ENCODE peak calls at places on chromosomes 7 and 10, in five cellular contexts. One of them, this sample, is unnamed.

GRCh38 chr7:126569402-126569801 is 683.3 kb downstream of the GRM8 start:
- DNase-seq in sigmoid colon: no peak
- DNase-seq in Peyer's patch: no peak
- DNase-seq in MM.1S: no peak
- DNase-seq in gastrocnemius medialis: no peak
- DNase-seq in this sample: no peak

GRCh38 chr7:76281006-76281705 is 21.3 kb upstream of the HSPB1 start:
- DNase-seq in sigmoid colon: no peak
- DNase-seq in Peyer's patch: no peak
- DNase-seq in MM.1S: no peak
- DNase-seq in gastrocnemius medialis: no peak
- DNase-seq in this sample: no peak

GRCh38 chr7:55065511-55066229 is 46.9 kb downstream of the EGFR start:
- DNase-seq in sigmoid colon: no peak
- DNase-seq in Peyer's patch: no peak
- DNase-seq in MM.1S: no peak
- DNase-seq in gastrocnemius medialis: no peak
- DNase-seq in this sample: peak; percentile 86

GRCh38 chr7:75962607-75963382 is 31.6 kb downstream of the TMEM120A start:
- DNase-seq in sigmoid colon: no peak
- DNase-seq in Peyer's patch: no peak
- DNase-seq in MM.1S: no peak
- DNase-seq in gastrocnemius medialis: no peak
- DNase-seq in this sample: no peak

GRCh38 chr10:101484154-101484748 is 103.8 kb downstream of the POLL start:
- DNase-seq in sigmoid colon: no peak
- DNase-seq in Peyer's patch: no peak
- DNase-seq in MM.1S: no peak
- DNase-seq in gastrocnemius medialis: no peak
- DNase-seq in this sample: no peak

GRCh38 chr7:122896509-122896908 is 10.2 kb upstream of the CADPS2 start:
- DNase-seq in sigmoid colon: no peak
- DNase-seq in Peyer's patch: no peak
- DNase-seq in MM.1S: no peak
- DNase-seq in gastrocnemius medialis: no peak
- DNase-seq in this sample: no peak

GRCh38 chr7:87129836-87130235 is 22.4 kb upstream of the DMTF1 start:
- DNase-seq in sigmoid colon: no peak
- DNase-seq in Peyer's patch: no peak
- DNase-seq in MM.1S: peak; percentile 55
- DNase-seq in gastrocnemius medialis: no peak
- DNase-seq in this sample: no peak

GRCh38 chr7:106603300-106603699 is 57.7 kb downstream of the CCDC71L start:
- DNase-seq in sigmoid colon: no peak
- DNase-seq in Peyer's patch: no peak
- DNase-seq in MM.1S: no peak
- DNase-seq in gastrocnemius medialis: no peak
- DNase-seq in this sample: no peak

GRCh38 chr7:128826512-128826911 is 3.7 kb upstream of the FLNC start:
- DNase-seq in sigmoid colon: no peak
- DNase-seq in Peyer's patch: no peak
- DNase-seq in MM.1S: no peak
- DNase-seq in gastrocnemius medialis: no peak
- DNase-seq in this sample: no peak

GRCh38 chr7:139730746-139731612 is 46.8 kb downstream of the HIPK2 start:
- DNase-seq in sigmoid colon: no peak
- DNase-seq in Peyer's patch: peak; percentile 90
- DNase-seq in MM.1S: peak; percentile 58
- DNase-seq in gastrocnemius medialis: no peak
- DNase-seq in this sample: peak; percentile 29

GRCh38 chr10:128115356-128115755 is 10.9 kb downstream of the MKI67 start:
- DNase-seq in sigmoid colon: no peak
- DNase-seq in Peyer's patch: no peak
- DNase-seq in MM.1S: no peak
- DNase-seq in gastrocnemius medialis: no peak
- DNase-seq in this sample: no peak

GRCh38 chr10:96910488-96911395 is 78.6 kb downstream of the LCOR start:
- DNase-seq in sigmoid colon: no peak
- DNase-seq in Peyer's patch: no peak
- DNase-seq in MM.1S: peak; percentile 50
- DNase-seq in gastrocnemius medialis: no peak
- DNase-seq in this sample: peak; percentile 54

GRCh38 chr10:132065491-132066105 is at the start of gene JAKMIP3:
- DNase-seq in sigmoid colon: peak; percentile 89
- DNase-seq in Peyer's patch: peak; percentile 47
- DNase-seq in MM.1S: no peak
- DNase-seq in gastrocnemius medialis: peak; percentile 18
- DNase-seq in this sample: peak; percentile 76

GRCh38 chr10:116879817-116880216 is 30.5 kb downstream of the ENO4 start:
- DNase-seq in sigmoid colon: no peak
- DNase-seq in Peyer's patch: no peak
- DNase-seq in MM.1S: no peak
- DNase-seq in gastrocnemius medialis: no peak
- DNase-seq in this sample: no peak

GRCh38 chr10:99630991-99631390 is 10.8 kb upstream of the SLC25A28 start:
- DNase-seq in sigmoid colon: no peak
- DNase-seq in Peyer's patch: no peak
- DNase-seq in MM.1S: no peak
- DNase-seq in gastrocnemius medialis: no peak
- DNase-seq in this sample: peak; percentile 30

GRCh38 chr10:17214991-17215781 is 12.9 kb upstream of the VIM start:
- DNase-seq in sigmoid colon: no peak
- DNase-seq in Peyer's patch: no peak
- DNase-seq in MM.1S: no peak
- DNase-seq in gastrocnemius medialis: no peak
- DNase-seq in this sample: peak; percentile 89

GRCh38 chr10:5089869-5090268 is 4.3 kb upstream of the AKR1C3 start:
- DNase-seq in sigmoid colon: no peak
- DNase-seq in Peyer's patch: no peak
- DNase-seq in MM.1S: peak; percentile 66
- DNase-seq in gastrocnemius medialis: no peak
- DNase-seq in this sample: peak; percentile 93

GRCh38 chr10:22670796-22671195 is 43.6 kb downstream of the PIP4K2A start:
- DNase-seq in sigmoid colon: no peak
- DNase-seq in Peyer's patch: no peak
- DNase-seq in MM.1S: no peak
- DNase-seq in gastrocnemius medialis: no peak
- DNase-seq in this sample: no peak

GRCh38 chr10:70461397-70462348 is 16.9 kb upstream of the PALD1 start:
- DNase-seq in sigmoid colon: peak; percentile 80
- DNase-seq in Peyer's patch: peak; percentile 72
- DNase-seq in MM.1S: peak; percentile 58
- DNase-seq in gastrocnemius medialis: peak; percentile 37
- DNase-seq in this sample: peak; percentile 60

GRCh38 chr10:117320050-117320665 is 55.1 kb downstream of the PDZD8 start:
- DNase-seq in sigmoid colon: no peak
- DNase-seq in Peyer's patch: no peak
- DNase-seq in MM.1S: peak; percentile 19
- DNase-seq in gastrocnemius medialis: no peak
- DNase-seq in this sample: peak; percentile 28

GRCh38 chr10:33133557-33133956 is 175.5 kb upstream of the ITGB1 start:
- DNase-seq in sigmoid colon: no peak
- DNase-seq in Peyer's patch: no peak
- DNase-seq in MM.1S: no peak
- DNase-seq in gastrocnemius medialis: no peak
- DNase-seq in this sample: no peak

GRCh38 chr10:13788701-13789447 is 202.1 kb downstream of the PRPF18 start:
- DNase-seq in sigmoid colon: peak; percentile 83
- DNase-seq in Peyer's patch: peak; percentile 60
- DNase-seq in MM.1S: no peak
- DNase-seq in gastrocnemius medialis: peak; percentile 10
- DNase-seq in this sample: no peak

GRCh38 chr7:77989981-77990566 is 191.5 kb downstream of the PHTF2 start:
- DNase-seq in sigmoid colon: no peak
- DNase-seq in Peyer's patch: peak; percentile 67
- DNase-seq in MM.1S: no peak
- DNase-seq in gastrocnemius medialis: no peak
- DNase-seq in this sample: peak; percentile 75
- TF ChIP-seq CTCF in sigmoid colon: no peak
- TF ChIP-seq CTCF in Peyer's patch: no peak
- TF ChIP-seq CTCF in MM.1S: peak; percentile 32
- TF ChIP-seq CTCF in gastrocnemius medialis: no peak
- TF ChIP-seq CTCF in this sample: no peak

GRCh38 chr7:44216019-44216418 is 15.2 kb downstream of the YKT6 start:
- DNase-seq in sigmoid colon: peak; percentile 32
- DNase-seq in Peyer's patch: no peak
- DNase-seq in MM.1S: no peak
- DNase-seq in gastrocnemius medialis: no peak
- DNase-seq in this sample: no peak

GRCh38 chr7:44212581-44213184 is 11.9 kb downstream of the YKT6 start:
- DNase-seq in sigmoid colon: peak; percentile 35
- DNase-seq in Peyer's patch: no peak
- DNase-seq in MM.1S: no peak
- DNase-seq in gastrocnemius medialis: peak; percentile 24
- DNase-seq in this sample: no peak

GRCh38 chr7:44213206-44213871 is 12.6 kb downstream of the YKT6 start:
- DNase-seq in sigmoid colon: peak; percentile 60
- DNase-seq in Peyer's patch: no peak
- DNase-seq in MM.1S: no peak
- DNase-seq in gastrocnemius medialis: no peak
- DNase-seq in this sample: no peak

GRCh38 chr7:44215531-44215930 is 14.8 kb downstream of the YKT6 start:
- DNase-seq in sigmoid colon: peak; percentile 54
- DNase-seq in Peyer's patch: no peak
- DNase-seq in MM.1S: no peak
- DNase-seq in gastrocnemius medialis: no peak
- DNase-seq in this sample: no peak

DNA sequence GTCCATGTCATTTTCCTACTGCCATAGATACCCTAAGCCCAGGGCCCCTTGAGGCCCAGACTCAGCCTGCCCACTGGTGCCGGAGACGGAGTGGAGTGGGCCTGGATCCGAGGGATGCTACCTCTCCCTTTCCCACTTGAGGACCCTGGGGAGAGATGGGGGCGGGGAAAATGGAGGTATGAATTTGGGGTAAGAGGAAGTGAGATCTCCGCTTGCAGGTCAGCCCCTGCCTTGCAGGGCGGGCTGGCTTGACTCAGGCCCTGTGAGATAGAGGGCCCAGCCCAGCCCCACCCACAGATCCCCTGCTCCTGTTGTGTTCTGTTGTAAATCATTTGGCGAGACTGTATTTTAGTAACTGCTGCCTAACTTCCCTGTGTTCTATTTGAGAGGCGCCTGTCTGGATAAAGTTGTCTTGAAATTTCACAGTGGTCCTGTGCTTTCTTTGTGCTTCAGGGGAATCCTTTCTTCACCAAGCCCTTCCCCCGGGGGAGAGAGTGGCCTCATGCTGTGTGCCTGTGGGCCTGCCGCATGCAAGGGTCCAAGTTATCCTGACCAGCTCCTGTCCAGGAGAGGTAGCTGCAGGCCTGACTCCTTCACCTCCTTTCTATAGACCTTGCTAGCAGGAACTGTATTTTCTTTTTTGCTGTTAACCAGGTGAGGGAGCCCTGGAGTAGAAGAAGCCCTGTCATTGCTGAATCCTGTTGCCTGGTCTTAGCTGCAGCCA is 13.3 kb downstream of the YKT6 start:
- DNase-seq in sigmoid colon: peak; percentile 53
- DNase-seq in Peyer's patch: no peak
- DNase-seq in MM.1S: peak; percentile 17
- DNase-seq in gastrocnemius medialis: no peak
- DNase-seq in this sample: peak; percentile 49
- TF ChIP-seq CTCF in sigmoid colon: no peak
- TF ChIP-seq CTCF in Peyer's patch: peak; percentile 16
- TF ChIP-seq CTCF in MM.1S: peak; percentile 12
- TF ChIP-seq CTCF in gastrocnemius medialis: no peak
- TF ChIP-seq CTCF in this sample: peak; percentile 60

DNA sequence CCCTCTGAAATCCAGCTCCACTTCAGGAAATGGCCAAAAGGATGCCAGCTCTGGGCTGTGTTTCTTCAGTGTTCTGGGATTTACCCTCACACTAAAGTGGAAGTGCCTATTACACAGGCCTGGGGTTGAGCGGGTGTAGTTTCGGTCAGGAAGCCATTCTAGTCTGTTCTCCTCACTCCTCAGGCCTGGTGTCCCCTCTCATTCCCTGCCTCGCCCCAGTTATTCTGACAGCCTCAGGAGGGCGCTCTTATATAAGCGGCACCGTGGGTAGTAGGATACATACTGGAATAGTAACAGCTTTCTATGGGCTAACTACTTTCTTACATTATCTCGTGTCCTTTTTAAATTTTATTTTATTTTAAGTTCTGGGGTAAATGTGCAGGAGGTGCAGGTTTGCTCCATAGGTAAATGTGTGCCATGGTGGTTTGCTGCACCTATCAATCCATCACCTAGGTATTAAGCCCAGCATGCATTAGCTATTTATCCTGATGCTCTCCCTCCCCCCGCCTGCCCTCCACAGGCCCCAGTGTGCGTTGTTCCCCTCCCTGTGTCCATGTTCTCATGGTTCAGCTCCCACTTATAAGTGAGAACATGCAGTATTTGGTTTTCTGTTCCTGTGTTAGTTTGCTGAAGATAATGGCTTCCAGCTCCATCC is 12.2 kb upstream of the LGI1 start:
- DNase-seq in sigmoid colon: no peak
- DNase-seq in Peyer's patch: no peak
- DNase-seq in MM.1S: no peak
- DNase-seq in gastrocnemius medialis: no peak
- DNase-seq in this sample: no peak
- TF ChIP-seq CTCF in sigmoid colon: no peak
- TF ChIP-seq CTCF in Peyer's patch: peak; percentile 21
- TF ChIP-seq CTCF in MM.1S: peak; percentile 12
- TF ChIP-seq CTCF in gastrocnemius medialis: peak; percentile 35
- TF ChIP-seq CTCF in this sample: no peak

GRCh38 chr10:6191147-6191546 is 11.6 kb upstream of the PFKFB3 start:
- DNase-seq in sigmoid colon: no peak
- DNase-seq in Peyer's patch: no peak
- DNase-seq in MM.1S: no peak
- DNase-seq in gastrocnemius medialis: no peak
- DNase-seq in this sample: no peak
- TF ChIP-seq CTCF in sigmoid colon: no peak
- TF ChIP-seq CTCF in Peyer's patch: no peak
- TF ChIP-seq CTCF in MM.1S: no peak
- TF ChIP-seq CTCF in gastrocnemius medialis: no peak
- TF ChIP-seq CTCF in this sample: no peak

This sample was measured in bronchial epithelial cell.